ENCODE peak calls at places on chromosomes 5 and 9, in eight cellular contexts. One of them, this sample, is unnamed.

GRCh38 chr9:137030528-137030927 is 1.4 kb downstream of the FUT7 start:
- DNase-seq in pancreas: no peak
- DNase-seq in fibroblast of pulmonary artery: no peak
- DNase-seq in sigmoid colon: no peak
- DNase-seq in upper lobe of left lung: peak; percentile 78
- DNase-seq in BJ: no peak
- DNase-seq in lung: no peak
- DNase-seq in upper lobe of right lung: peak; percentile 85
- DNase-seq in this sample: no peak

GRCh38 chr5:90434116-90434714 is 24.7 kb upstream of the CETN3 start:
- DNase-seq in pancreas: no peak
- DNase-seq in fibroblast of pulmonary artery: peak; percentile 65
- DNase-seq in sigmoid colon: no peak
- DNase-seq in upper lobe of left lung: peak; percentile 62
- DNase-seq in BJ: no peak
- DNase-seq in lung: peak; percentile 53
- DNase-seq in upper lobe of right lung: no peak
- DNase-seq in this sample: peak; percentile 76

GRCh38 chr5:123099514-123100151 is 10.6 kb downstream of the PRDM6 start:
- DNase-seq in pancreas: no peak
- DNase-seq in fibroblast of pulmonary artery: no peak
- DNase-seq in sigmoid colon: no peak
- DNase-seq in upper lobe of left lung: no peak
- DNase-seq in BJ: no peak
- DNase-seq in lung: no peak
- DNase-seq in upper lobe of right lung: peak; percentile 70
- DNase-seq in this sample: peak; percentile 82

GRCh38 chr9:129803679-129804065 is 688 bp downstream of the TOR1B start:
- DNase-seq in pancreas: no peak
- DNase-seq in fibroblast of pulmonary artery: no peak
- DNase-seq in sigmoid colon: no peak
- DNase-seq in upper lobe of left lung: no peak
- DNase-seq in BJ: no peak
- DNase-seq in lung: no peak
- DNase-seq in upper lobe of right lung: no peak
- DNase-seq in this sample: no peak

GRCh38 chr5:73963021-73963420 is 337.0 kb downstream of the ARHGEF28 start:
- DNase-seq in pancreas: no peak
- DNase-seq in fibroblast of pulmonary artery: peak; percentile 54
- DNase-seq in sigmoid colon: no peak
- DNase-seq in upper lobe of left lung: no peak
- DNase-seq in BJ: peak; percentile 51
- DNase-seq in lung: no peak
- DNase-seq in upper lobe of right lung: no peak
- DNase-seq in this sample: no peak

GRCh38 chr5:8457187-8458037 is 588.5 kb downstream of the MTRR start:
- DNase-seq in pancreas: peak; percentile 92
- DNase-seq in fibroblast of pulmonary artery: peak; percentile 99
- DNase-seq in sigmoid colon: peak; percentile 95
- DNase-seq in upper lobe of left lung: peak; percentile 89
- DNase-seq in BJ: peak; percentile 99
- DNase-seq in lung: peak; percentile 92
- DNase-seq in upper lobe of right lung: peak; percentile 97
- DNase-seq in this sample: peak; percentile 95

GRCh38 chr5:54990751-54991349 is 5.5 kb upstream of the ESM1 start:
- DNase-seq in pancreas: no peak
- DNase-seq in fibroblast of pulmonary artery: peak; percentile 52
- DNase-seq in sigmoid colon: no peak
- DNase-seq in upper lobe of left lung: no peak
- DNase-seq in BJ: peak; percentile 87
- DNase-seq in lung: no peak
- DNase-seq in upper lobe of right lung: no peak
- DNase-seq in this sample: no peak

GRCh38 chr5:179765400-179765799 is 28.4 kb upstream of the LTC4S start:
- DNase-seq in pancreas: no peak
- DNase-seq in fibroblast of pulmonary artery: peak; percentile 90
- DNase-seq in sigmoid colon: no peak
- DNase-seq in upper lobe of left lung: no peak
- DNase-seq in BJ: peak; percentile 35
- DNase-seq in lung: no peak
- DNase-seq in upper lobe of right lung: no peak
- DNase-seq in this sample: no peak

GRCh38 chr5:79702606-79703380 is 13.2 kb downstream of the CMYA5 start:
- DNase-seq in pancreas: no peak
- DNase-seq in fibroblast of pulmonary artery: peak; percentile 60
- DNase-seq in sigmoid colon: no peak
- DNase-seq in upper lobe of left lung: no peak
- DNase-seq in BJ: peak; percentile 41
- DNase-seq in lung: no peak
- DNase-seq in upper lobe of right lung: no peak
- DNase-seq in this sample: peak; percentile 74

GRCh38 chr5:68643064-68643463 is 427.5 kb downstream of the PIK3R1 start:
- DNase-seq in pancreas: no peak
- DNase-seq in fibroblast of pulmonary artery: no peak
- DNase-seq in sigmoid colon: no peak
- DNase-seq in upper lobe of left lung: no peak
- DNase-seq in BJ: no peak
- DNase-seq in lung: no peak
- DNase-seq in upper lobe of right lung: no peak
- DNase-seq in this sample: no peak

GRCh38 chr5:157994906-157995519 is 136.1 kb upstream of the CLINT1 start:
- DNase-seq in pancreas: peak; percentile 48
- DNase-seq in fibroblast of pulmonary artery: peak; percentile 72
- DNase-seq in sigmoid colon: peak; percentile 88
- DNase-seq in upper lobe of left lung: peak; percentile 76
- DNase-seq in BJ: no peak
- DNase-seq in lung: peak; percentile 63
- DNase-seq in upper lobe of right lung: peak; percentile 79
- DNase-seq in this sample: peak; percentile 86

GRCh38 chr5:175471628-175472027 is 6.7 kb upstream of the SFXN1 start:
- DNase-seq in pancreas: no peak
- DNase-seq in fibroblast of pulmonary artery: no peak
- DNase-seq in sigmoid colon: no peak
- DNase-seq in upper lobe of left lung: no peak
- DNase-seq in BJ: no peak
- DNase-seq in lung: no peak
- DNase-seq in upper lobe of right lung: no peak
- DNase-seq in this sample: no peak

GRCh38 chr5:39584921-39585320 is 160.1 kb upstream of the DAB2 start:
- DNase-seq in pancreas: no peak
- DNase-seq in fibroblast of pulmonary artery: peak; percentile 20
- DNase-seq in sigmoid colon: no peak
- DNase-seq in upper lobe of left lung: no peak
- DNase-seq in BJ: no peak
- DNase-seq in lung: no peak
- DNase-seq in upper lobe of right lung: no peak
- DNase-seq in this sample: no peak

DNA sequence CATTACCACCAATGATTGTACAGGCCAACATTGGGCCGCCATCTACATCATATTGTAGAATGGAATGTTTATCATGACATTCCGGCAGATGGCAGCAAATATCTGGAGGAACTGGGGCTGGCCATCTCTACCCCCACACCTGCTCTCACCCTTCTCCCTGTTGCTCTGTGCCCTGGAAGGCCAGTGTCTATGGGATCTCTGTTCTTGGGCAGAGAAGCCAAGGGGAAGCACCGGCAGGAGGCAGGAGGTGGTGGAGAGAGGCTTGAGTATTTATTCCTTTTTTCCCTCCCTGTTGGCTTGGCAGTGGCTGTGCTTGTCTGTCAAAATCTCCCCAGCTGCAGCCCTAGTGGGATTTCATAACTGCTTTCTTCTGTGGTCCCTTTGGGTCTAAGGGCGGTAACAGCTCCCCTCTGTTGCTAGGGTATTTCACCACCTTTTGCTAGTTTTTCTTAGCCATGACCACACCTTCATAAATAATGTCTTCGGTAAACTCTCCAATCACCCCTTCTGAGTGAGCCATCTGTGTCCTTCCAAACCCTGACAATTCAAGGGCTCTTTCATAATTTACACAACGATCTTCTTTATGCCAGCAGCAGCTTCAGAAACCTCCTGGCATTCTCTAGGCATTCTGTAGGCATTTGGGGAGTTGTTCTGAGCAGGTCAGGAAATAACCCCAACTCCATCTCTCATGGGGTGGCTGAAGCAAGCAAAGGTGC is 225.8 kb downstream of the MELK start:
- DNase-seq in pancreas: no peak
- DNase-seq in fibroblast of pulmonary artery: no peak
- DNase-seq in sigmoid colon: no peak
- DNase-seq in upper lobe of left lung: no peak
- DNase-seq in BJ: no peak
- DNase-seq in lung: no peak
- DNase-seq in upper lobe of right lung: no peak
- DNase-seq in this sample: peak; percentile 12
- TF ChIP-seq CTCF in pancreas: no peak
- TF ChIP-seq CTCF in fibroblast of pulmonary artery: no peak
- TF ChIP-seq CTCF in sigmoid colon: no peak
- TF ChIP-seq CTCF in upper lobe of left lung: no peak
- TF ChIP-seq CTCF in BJ: no peak
- TF ChIP-seq CTCF in lung: no peak
- TF ChIP-seq CTCF in upper lobe of right lung: no peak
- TF ChIP-seq CTCF in this sample: no peak

DNA sequence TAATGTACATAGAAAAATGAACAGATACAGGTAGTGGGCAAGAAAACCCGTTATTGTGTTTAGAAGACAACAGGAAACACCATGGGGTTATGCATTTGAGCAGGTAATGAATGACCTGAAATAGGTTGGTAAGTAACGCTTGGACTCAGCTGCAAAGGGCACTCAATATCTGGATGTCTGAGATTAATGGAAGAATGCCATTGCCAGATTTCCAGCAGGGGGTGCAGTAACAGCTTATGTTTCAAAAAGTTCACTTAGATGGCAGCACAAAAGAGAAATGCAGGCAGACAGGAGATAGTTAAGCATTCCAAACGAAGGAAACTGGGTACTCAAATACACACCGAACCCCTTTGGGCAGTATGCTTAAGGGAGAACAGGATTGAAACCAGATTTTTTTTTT is 285.5 kb upstream of the VLDLR start:
- DNase-seq in pancreas: no peak
- DNase-seq in fibroblast of pulmonary artery: peak; percentile 45
- DNase-seq in sigmoid colon: no peak
- DNase-seq in upper lobe of left lung: no peak
- DNase-seq in BJ: no peak
- DNase-seq in lung: no peak
- DNase-seq in upper lobe of right lung: no peak
- DNase-seq in this sample: no peak
- TF ChIP-seq CTCF in pancreas: no peak
- TF ChIP-seq CTCF in fibroblast of pulmonary artery: peak; percentile 46
- TF ChIP-seq CTCF in sigmoid colon: no peak
- TF ChIP-seq CTCF in upper lobe of left lung: no peak
- TF ChIP-seq CTCF in BJ: peak; percentile 36
- TF ChIP-seq CTCF in lung: no peak
- TF ChIP-seq CTCF in upper lobe of right lung: no peak
- TF ChIP-seq CTCF in this sample: no peak

GRCh38 chr9:131919181-131919580 is 160.5 kb downstream of the MED27 start:
- DNase-seq in pancreas: no peak
- DNase-seq in fibroblast of pulmonary artery: no peak
- DNase-seq in sigmoid colon: no peak
- DNase-seq in upper lobe of left lung: no peak
- DNase-seq in BJ: no peak
- DNase-seq in lung: no peak
- DNase-seq in upper lobe of right lung: no peak
- DNase-seq in this sample: no peak

GRCh38 chr9:131927092-131927491 is 152.6 kb downstream of the MED27 start:
- DNase-seq in pancreas: no peak
- DNase-seq in fibroblast of pulmonary artery: no peak
- DNase-seq in sigmoid colon: no peak
- DNase-seq in upper lobe of left lung: no peak
- DNase-seq in BJ: no peak
- DNase-seq in lung: no peak
- DNase-seq in upper lobe of right lung: no peak
- DNase-seq in this sample: no peak

GRCh38 chr9:131925677-131926076 is 154.0 kb downstream of the MED27 start:
- DNase-seq in pancreas: no peak
- DNase-seq in fibroblast of pulmonary artery: no peak
- DNase-seq in sigmoid colon: no peak
- DNase-seq in upper lobe of left lung: no peak
- DNase-seq in BJ: no peak
- DNase-seq in lung: no peak
- DNase-seq in upper lobe of right lung: no peak
- DNase-seq in this sample: no peak

GRCh38 chr9:131923132-131923671 is 156.5 kb downstream of the MED27 start:
- DNase-seq in pancreas: no peak
- DNase-seq in fibroblast of pulmonary artery: no peak
- DNase-seq in sigmoid colon: no peak
- DNase-seq in upper lobe of left lung: no peak
- DNase-seq in BJ: no peak
- DNase-seq in lung: no peak
- DNase-seq in upper lobe of right lung: no peak
- DNase-seq in this sample: no peak

DNA sequence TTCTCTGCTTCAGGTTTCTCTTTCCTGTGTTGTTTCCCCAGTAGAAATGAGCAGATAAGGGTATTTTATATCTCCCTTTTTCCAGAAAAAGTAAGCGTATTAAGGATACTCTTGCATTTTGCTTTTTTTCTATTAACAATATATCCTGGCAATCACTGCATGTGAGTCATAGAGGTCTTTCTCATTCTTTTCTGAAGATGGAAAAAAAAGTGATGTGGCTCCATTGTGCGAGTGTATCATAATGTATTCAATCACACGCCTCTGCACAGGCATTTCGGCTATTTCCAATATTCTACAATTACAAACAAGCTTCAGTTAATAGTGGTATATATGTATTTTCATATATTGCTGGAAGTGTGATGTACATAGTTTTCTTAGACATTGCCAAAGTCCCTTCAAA is 155.9 kb downstream of the MED27 start:
- DNase-seq in pancreas: no peak
- DNase-seq in fibroblast of pulmonary artery: peak; percentile 22
- DNase-seq in sigmoid colon: no peak
- DNase-seq in upper lobe of left lung: no peak
- DNase-seq in BJ: no peak
- DNase-seq in lung: no peak
- DNase-seq in upper lobe of right lung: no peak
- DNase-seq in this sample: no peak
- TF ChIP-seq CTCF in pancreas: no peak
- TF ChIP-seq CTCF in fibroblast of pulmonary artery: no peak
- TF ChIP-seq CTCF in sigmoid colon: no peak
- TF ChIP-seq CTCF in upper lobe of left lung: no peak
- TF ChIP-seq CTCF in BJ: no peak
- TF ChIP-seq CTCF in lung: no peak
- TF ChIP-seq CTCF in upper lobe of right lung: no peak
- TF ChIP-seq CTCF in this sample: no peak

DNA sequence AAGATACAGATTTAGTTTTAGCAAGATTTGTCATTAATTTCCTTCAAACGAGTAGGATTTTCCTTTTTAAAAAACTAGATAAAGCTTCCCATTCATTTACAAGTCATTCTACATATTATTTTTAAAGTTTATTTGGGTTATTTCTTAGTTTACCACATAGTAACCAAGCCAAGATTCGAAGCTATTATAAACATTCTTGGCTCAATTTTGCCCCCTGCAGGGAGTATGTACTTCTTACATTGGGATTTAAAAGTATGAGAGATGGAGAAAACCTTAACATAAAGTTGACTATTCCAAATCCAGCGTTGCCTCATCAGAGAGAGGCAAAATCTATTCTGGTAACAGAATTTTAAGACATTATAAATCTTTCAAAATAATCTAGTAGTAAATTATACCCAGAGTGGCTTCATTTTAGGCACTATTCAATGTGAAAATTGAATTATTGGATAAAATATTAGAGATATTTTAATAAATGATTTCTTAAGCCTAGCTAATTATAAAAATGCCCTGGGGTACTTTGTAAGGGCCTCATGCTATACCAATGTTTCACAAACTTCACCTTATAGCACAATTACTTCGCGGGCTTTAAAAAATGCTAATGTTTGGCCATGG is 39.1 kb downstream of the FBN2 start:
- DNase-seq in pancreas: no peak
- DNase-seq in fibroblast of pulmonary artery: peak; percentile 88
- DNase-seq in sigmoid colon: no peak
- DNase-seq in upper lobe of left lung: no peak
- DNase-seq in BJ: no peak
- DNase-seq in lung: no peak
- DNase-seq in upper lobe of right lung: no peak
- DNase-seq in this sample: peak; percentile 50
- TF ChIP-seq CTCF in pancreas: peak; percentile 23
- TF ChIP-seq CTCF in fibroblast of pulmonary artery: peak; percentile 56
- TF ChIP-seq CTCF in sigmoid colon: peak; percentile 24
- TF ChIP-seq CTCF in upper lobe of left lung: peak; percentile 52
- TF ChIP-seq CTCF in BJ: peak; percentile 52
- TF ChIP-seq CTCF in lung: no peak
- TF ChIP-seq CTCF in upper lobe of right lung: peak; percentile 51
- TF ChIP-seq CTCF in this sample: peak; percentile 46